ENCODE peak calls at places on chromosomes 2 and 18, in eight cellular contexts. X is stimulated activated CD4-positive, alpha-beta T cell treated with anti-CD3 and anti-CD28 coated beads, Interleukin-12 subunit alpha, Interleukin-12 subunit beta, amount 100 ng/mL, for 4 hours; K is AG04450; Z is CD4-positive, CD25-positive, alpha-beta regulatory T cell; A is left ventricle myocardium superior; U is D341Med; S is posterior cingulate gyrus; V is A549. F is an unnamed sample.

GRCh38 chr2:85536479-85536878 is 2.5 kb upstream of the MAT2A start:
- DNase-seq in X (no peak), K (no peak), Z (no peak), A (no peak), U (no peak), S (no peak), V (no peak), F (no peak)

GRCh38 chr2:226890286-226890685 is 54.4 kb downstream of the RHBDD1 start:
- DNase-seq in X (no peak), K (no peak), Z (no peak), A (no peak), U (no peak), S (no peak), V (no peak), F (no peak)

GRCh38 chr2:190996338-190996946 is 17.5 kb downstream of the STAT1 start:
- DNase-seq in X (no peak), K (no peak), Z (peak), A (no peak), U (peak), S (no peak), V (peak), F (no peak)

GRCh38 chr2:96608459-96609455 is 29.4 kb downstream of the KANSL3 start:
- DNase-seq in X (no peak), K (peak), Z (no peak), A (no peak), U (no peak), S (no peak), V (peak), F (no peak)

GRCh38 chr18:24763765-24764548 is 303.5 kb downstream of the HRH4 start:
- DNase-seq in X (no peak), K (no peak), Z (no peak), A (peak), U (no peak), S (no peak), V (no peak), F (no peak)

GRCh38 chr2:235599596-235600338 is 105.9 kb downstream of the AGAP1 start:
- DNase-seq in X (no peak), K (no peak), Z (no peak), A (no peak), U (no peak), S (peak), V (no peak), F (no peak)

GRCh38 chr2:172964511-172964910 is 111.1 kb upstream of the MAP3K20 start:
- DNase-seq in X (no peak), K (no peak), Z (no peak), A (no peak), U (no peak), S (no peak), V (no peak), F (no peak)

GRCh38 chr2:191660575-191660974 is 17.4 kb upstream of the NABP1 start:
- DNase-seq in X (no peak), K (no peak), Z (no peak), A (no peak), U (no peak), S (no peak), V (no peak), F (no peak)

GRCh38 chr2:112183327-112184025 is 45.3 kb downstream of the FBLN7 start:
- DNase-seq in X (no peak), K (no peak), Z (no peak), A (no peak), U (no peak), S (no peak), V (no peak), F (no peak)

GRCh38 chr2:11069566-11070185 is 85.6 kb upstream of the SLC66A3 start:
- DNase-seq in X (no peak), K (no peak), Z (no peak), A (no peak), U (no peak), S (no peak), V (no peak), F (no peak)

GRCh38 chr2:222127660-222128059 is 171.1 kb downstream of the PAX3 start:
- DNase-seq in X (no peak), K (no peak), Z (no peak), A (no peak), U (no peak), S (no peak), V (no peak), F (no peak)

GRCh38 chr2:69816923-69817542 is 12.4 kb upstream of the GMCL1 start:
- DNase-seq in X (peak), K (peak), Z (peak), A (no peak), U (peak), S (no peak), V (peak), F (peak)

GRCh38 chr2:229350117-229350805 is 79.2 kb upstream of the PID1 start:
- DNase-seq in X (no peak), K (no peak), Z (no peak), A (no peak), U (no peak), S (no peak), V (no peak), F (no peak)

GRCh38 chr18:63924551-63924950 is 16.8 kb downstream of the SERPINB10 start:
- DNase-seq in X (no peak), K (no peak), Z (no peak), A (no peak), U (no peak), S (no peak), V (no peak), F (no peak)

GRCh38 chr2:159155315-159155714 is 131.2 kb downstream of the WDSUB1 start:
- DNase-seq in X (no peak), K (no peak), Z (no peak), A (no peak), U (no peak), S (no peak), V (no peak), F (no peak)

GRCh38 chr18:71250191-71250590 is 961.3 kb downstream of the SOCS6 start:
- DNase-seq in X (no peak), K (no peak), Z (no peak), A (no peak), U (no peak), S (no peak), V (no peak), F (no peak)

GRCh38 chr2:163730556-163730955 is 5.3 kb downstream of the FIGN start:
- DNase-seq in X (no peak), K (no peak), Z (no peak), A (no peak), U (no peak), S (no peak), V (no peak), F (no peak)

GRCh38 chr2:54059504-54059903 is 55.9 kb upstream of the ACYP2 start:
- DNase-seq in X (no peak), K (no peak), Z (no peak), A (no peak), U (no peak), S (no peak), V (no peak), F (no peak)

GRCh38 chr18:10418836-10419235 is 35.6 kb upstream of the APCDD1 start:
- DNase-seq in X (no peak), K (no peak), Z (no peak), A (no peak), U (no peak), S (no peak), V (no peak), F (no peak)

GRCh38 chr18:45916302-45916701 is 50.8 kb downstream of the EPG5 start:
- DNase-seq in X (no peak), K (no peak), Z (no peak), A (no peak), U (peak), S (no peak), V (peak), F (no peak)

GRCh38 chr2:215271466-215271865 is 40.4 kb upstream of the ATIC start:
- DNase-seq in X (no peak), K (no peak), Z (no peak), A (no peak), U (no peak), S (no peak), V (no peak), F (no peak)

GRCh38 chr2:19358242-19359020 is at the start of gene OSR1:
- DNase-seq in X (no peak), K (peak), Z (no peak), A (peak), U (peak), S (no peak), V (peak), F (peak)

GRCh38 chr18:3247243-3248061 is at the start of gene MYL12A:
- DNase-seq in X (peak), K (peak), Z (peak), A (peak), U (peak), S (peak), V (peak), F (peak)

GRCh38 chr2:86221066-86221684 is 21.9 kb downstream of the MRPL35 start:
- DNase-seq in X (peak), K (no peak), Z (peak), A (no peak), U (peak), S (peak), V (peak), F (peak)

GRCh38 chr2:159034728-159035127 is 66.3 kb downstream of the TANC1 start:
- DNase-seq in X (no peak), K (no peak), Z (no peak), A (no peak), U (no peak), S (no peak), V (no peak), F (no peak)

GRCh38 chr18:79964330-79965118 is at the start of gene HSBP1L1:
- DNase-seq in X (peak), K (no peak), Z (peak), A (peak), U (peak), S (peak), V (peak), F (no peak)

GRCh38 chr2:127913808-127914457 is 28.2 kb upstream of the AMMECR1L start:
- DNase-seq in X (no peak), K (no peak), Z (no peak), A (no peak), U (no peak), S (no peak), V (peak), F (no peak)

GRCh38 chr18:25349926-25350560 is 1.9 kb downstream of the ZNF521 start:
- DNase-seq in X (no peak), K (no peak), Z (no peak), A (peak), U (peak), S (peak), V (no peak), F (no peak)

GRCh38 chr18:13279181-13280065 is 60.9 kb downstream of the LDLRAD4 start:
- DNase-seq in X (peak), K (no peak), Z (peak), A (no peak), U (no peak), S (peak), V (no peak), F (no peak)

GRCh38 chr2:219002395-219003266 is 9.4 kb upstream of the CRYBA2 start:
- DNase-seq in X (no peak), K (no peak), Z (no peak), A (peak), U (peak), S (no peak), V (peak), F (no peak)

GRCh38 chr2:241776336-241777166 is at the start of gene GAL3ST2:
- DNase-seq in X (no peak), K (no peak), Z (no peak), A (peak), U (peak), S (no peak), V (no peak), F (no peak)

GRCh38 chr2:43934567-43934966 is 61.2 kb downstream of the LRPPRC start:
- DNase-seq in X (no peak), K (no peak), Z (no peak), A (no peak), U (no peak), S (no peak), V (no peak), F (no peak)

GRCh38 chr18:10304853-10305252 is 149.6 kb upstream of the APCDD1 start:
- DNase-seq in X (no peak), K (no peak), Z (no peak), A (peak), U (no peak), S (no peak), V (no peak), F (no peak)

GRCh38 chr2:114384441-114384840 is 58.0 kb upstream of the DPP10 start:
- DNase-seq in X (no peak), K (no peak), Z (no peak), A (no peak), U (no peak), S (no peak), V (no peak), F (no peak)

GRCh38 chr18:24071029-24071428 is 56.5 kb downstream of the TTC39C start:
- DNase-seq in X (no peak), K (no peak), Z (no peak), A (no peak), U (no peak), S (no peak), V (no peak), F (no peak)

GRCh38 chr2:151159109-151159690 is 102.5 kb downstream of the RBM43 start:
- DNase-seq in X (no peak), K (no peak), Z (no peak), A (no peak), U (no peak), S (no peak), V (no peak), F (no peak)

GRCh38 chr2:234245945-234246344 is 195.4 kb downstream of the SPP2 start:
- DNase-seq in X (no peak), K (peak), Z (no peak), A (no peak), U (no peak), S (no peak), V (peak), F (peak)

GRCh38 chr2:219206442-219207253 is at the start of gene ZFAND2B:
- DNase-seq in X (peak), K (peak), Z (peak), A (peak), U (peak), S (peak), V (peak), F (peak)